ENCODE peak calls at places on chromosomes 1 and 21, in six cellular contexts. A is sigmoid colon, W is SK-N-SH, X is GM23338, Y is astrocyte of the spinal cord, E is heart left ventricle. D is an unnamed sample.

GRCh38 chr1:224594360-224594759 is 21.8 kb upstream of the CNIH3 start:
- DNase-seq in E (no peak), X (no peak), A (no peak), W (no peak), Y (no peak), D (no peak)

GRCh38 chr1:155006601-155007101 is 4.0 kb downstream of the ZBTB7B start:
- DNase-seq in W (no peak), A (no peak), E (no peak), X (peak; percentile 65), Y (no peak), D (no peak)

GRCh38 chr1:233491953-233492627 is 121.8 kb upstream of the KCNK1 start:
- DNase-seq in E (no peak), Y (no peak), A (no peak), W (no peak), X (peak; percentile 39), D (no peak)

GRCh38 chr1:247228133-247228532 is 27.7 kb upstream of the VN1R5 start:
- DNase-seq in X (peak; percentile 50), W (no peak), Y (peak; percentile 20), E (no peak), A (no peak), D (no peak)

GRCh38 chr1:9061252-9061948 is 8.0 kb downstream of the SLC2A5 start:
- DNase-seq in W (no peak), E (peak; percentile 19), A (no peak), X (no peak), Y (no peak), D (no peak)

GRCh38 chr1:188669715-188670114 is 1807.9 kb downstream of the BRINP3 start:
- DNase-seq in E (no peak), X (no peak), A (no peak), W (no peak), Y (peak; percentile 72), D (no peak)

GRCh38 chr21:46254208-46254975 is 25.8 kb upstream of the LSS start:
- DNase-seq in Y (no peak), X (no peak), E (no peak), A (no peak), W (no peak), D (no peak)

GRCh38 chr1:39178541-39179431 is 25.7 kb upstream of the MACF1 start:
- DNase-seq in E (no peak), Y (peak; percentile 66), X (no peak), A (no peak), W (no peak), D (no peak)

GRCh38 chr1:93605812-93606512 is 75.7 kb downstream of the BCAR3 start:
- DNase-seq in E (no peak), W (no peak), Y (peak; percentile 95), A (peak; percentile 61), X (no peak), D (no peak)

GRCh38 chr1:165344198-165344597 is 12.3 kb downstream of the LMX1A start:
- DNase-seq in E (no peak), Y (no peak), W (no peak), X (peak; percentile 19), A (no peak), D (no peak)

GRCh38 chr1:196433000-196433399 is 175.2 kb downstream of the KCNT2 start:
- DNase-seq in X (no peak), Y (no peak), W (no peak), E (no peak), A (no peak), D (no peak)

GRCh38 chr1:32715901-32716311 is 13.3 kb upstream of the SYNC start:
- DNase-seq in X (no peak), A (no peak), W (no peak), E (no peak), Y (no peak), D (no peak)

GRCh38 chr21:37769656-37770055 is 146.6 kb downstream of the KCNJ6 start:
- DNase-seq in W (no peak), X (no peak), E (no peak), Y (no peak), A (no peak), D (no peak)

GRCh38 chr1:157580179-157580827 is 17.6 kb downstream of the FCRL4 start:
- DNase-seq in W (peak; percentile 21), E (no peak), Y (peak; percentile 68), X (peak; percentile 90), A (no peak), D (no peak)

GRCh38 chr1:20477355-20478071 is 8.5 kb downstream of the CAMK2N1 start:
- DNase-seq in Y (peak; percentile 60), W (peak; percentile 49), E (no peak), X (no peak), A (peak; percentile 75), D (no peak)

GRCh38 chr1:197807216-197807615 is 31.9 kb upstream of the DENND1B start:
- DNase-seq in Y (no peak), E (no peak), X (no peak), A (no peak), W (no peak), D (no peak)

GRCh38 chr1:161766102-161766981 is at the start of gene ATF6:
- DNase-seq in Y (peak; percentile 95), X (peak; percentile 86), E (peak; percentile 92), A (peak; percentile 97), W (peak; percentile 64), D (peak; percentile 71)

GRCh38 chr1:235945775-235946565 is 79.3 kb upstream of the LYST start:
- DNase-seq in Y (no peak), A (peak; percentile 62), W (no peak), X (no peak), E (no peak), D (no peak)

GRCh38 chr1:168135982-168136708 is 585 bp downstream of the GPR161 start:
- DNase-seq in X (peak; percentile 56), A (peak; percentile 67), Y (no peak), W (peak; percentile 77), E (peak; percentile 29), D (peak; percentile 24)

GRCh38 chr1:91792393-91793032 is 93.4 kb downstream of the TGFBR3 start:
- DNase-seq in W (no peak), X (peak; percentile 58), E (no peak), Y (no peak), A (no peak), D (no peak)

GRCh38 chr1:81799939-81800740 is 594 bp upstream of the ADGRL2 start:
- DNase-seq in E (peak; percentile 64), X (peak; percentile 89), Y (peak; percentile 85), A (peak; percentile 85), W (peak; percentile 87), D (no peak)

GRCh38 chr1:101003012-101003650 is 22.5 kb downstream of the DPH5 start:
- DNase-seq in A (no peak), E (no peak), W (no peak), Y (no peak), X (no peak), D (no peak)

GRCh38 chr1:226325178-226325577 is 16.2 kb upstream of the LIN9 start:
- DNase-seq in X (no peak), A (no peak), W (no peak), E (no peak), Y (no peak), D (no peak)

GRCh38 chr1:151135433-151136385 is 10.7 kb downstream of the SEMA6C start:
- DNase-seq in Y (no peak), A (no peak), E (no peak), X (peak; percentile 40), W (peak; percentile 17), D (no peak)
- TF ChIP-seq CTCF in Y (no peak), A (no peak), E (no peak), X (peak; percentile 68), W (no peak), D (no peak)

GRCh38 chr1:94799201-94799600 is 21.0 kb upstream of the SLC44A3 start:
- DNase-seq in X (no peak), W (no peak), E (no peak), A (no peak), Y (no peak), D (no peak)

GRCh38 chr1:94803106-94803505 is 17.1 kb upstream of the SLC44A3 start:
- DNase-seq in X (no peak), Y (no peak), E (no peak), A (no peak), W (no peak), D (no peak)

GRCh38 chr1:94804442-94804837 is 15.7 kb upstream of the SLC44A3 start:
- DNase-seq in W (no peak), X (no peak), Y (no peak), E (no peak), A (no peak), D (no peak)

GRCh38 chr1:94803517-94804441 is 16.4 kb upstream of the SLC44A3 start:
- DNase-seq in Y (no peak), A (peak; percentile 71), X (no peak), W (peak; percentile 55), E (peak; percentile 47), D (no peak)

DNA sequence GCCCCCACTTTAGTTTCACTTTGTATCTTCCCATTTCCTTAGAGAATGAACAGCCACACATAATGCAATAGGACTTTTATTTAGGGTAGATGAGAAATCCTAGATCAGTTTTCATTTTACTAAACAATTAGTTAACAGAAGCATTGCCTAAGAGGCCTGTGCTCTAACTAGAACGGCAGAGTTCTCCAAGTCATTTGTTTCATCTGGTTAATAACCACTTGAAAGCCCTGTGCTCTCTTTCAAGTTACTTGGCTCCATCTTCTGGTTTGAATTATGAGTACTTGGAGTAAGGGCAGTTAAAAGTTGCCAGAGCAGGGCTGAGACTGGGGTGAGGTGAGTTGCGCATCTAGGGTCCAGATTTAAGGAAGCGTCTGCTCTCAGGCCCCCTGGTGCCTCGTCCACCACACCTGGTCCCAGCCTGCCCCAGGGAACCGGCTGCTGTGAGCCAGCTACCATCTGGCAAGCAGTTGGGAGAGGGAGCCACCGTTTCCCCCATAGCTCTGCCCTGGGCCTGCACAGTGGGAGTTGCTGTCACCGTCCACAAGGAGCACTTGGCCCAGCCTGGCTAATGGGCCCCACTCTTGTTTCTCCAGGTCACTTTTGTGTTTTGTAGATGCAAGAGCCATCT is 18.1 kb upstream of the SLC44A3 start:
- DNase-seq in A (peak; percentile 77), E (no peak), Y (peak; percentile 87), W (peak; percentile 47), X (peak; percentile 67), D (no peak)
- TF ChIP-seq CTCF in A (no peak), E (peak; percentile 51), Y (peak; percentile 56), W (peak; percentile 71), X (peak; percentile 74), D (no peak)

DNA sequence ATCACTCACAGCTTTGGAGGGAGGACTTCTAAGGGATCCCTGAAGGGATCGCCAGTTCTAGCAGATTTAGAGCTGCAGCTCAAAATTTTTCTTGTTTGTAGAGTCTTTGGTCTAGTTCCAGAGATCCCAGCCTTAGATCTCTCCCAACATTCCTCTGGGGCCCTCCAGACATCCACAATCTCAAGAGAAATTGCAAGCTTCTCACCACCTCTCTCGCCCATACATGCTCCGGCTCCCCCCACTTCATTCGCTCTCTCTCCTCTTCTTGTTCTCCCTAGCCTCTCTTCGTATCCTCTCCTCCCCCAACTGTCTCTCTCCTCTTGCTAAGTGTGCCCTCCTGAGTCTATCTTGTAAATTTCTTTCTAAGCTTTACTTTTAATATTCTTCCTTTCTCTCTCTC is 15.1 kb upstream of the TUT4 start:
- DNase-seq in W (no peak), Y (no peak), X (peak; percentile 24), E (no peak), A (no peak), D (no peak)
- TF ChIP-seq CTCF in W (no peak), Y (no peak), X (peak; percentile 22), E (no peak), A (no peak), D (no peak)

DNA sequence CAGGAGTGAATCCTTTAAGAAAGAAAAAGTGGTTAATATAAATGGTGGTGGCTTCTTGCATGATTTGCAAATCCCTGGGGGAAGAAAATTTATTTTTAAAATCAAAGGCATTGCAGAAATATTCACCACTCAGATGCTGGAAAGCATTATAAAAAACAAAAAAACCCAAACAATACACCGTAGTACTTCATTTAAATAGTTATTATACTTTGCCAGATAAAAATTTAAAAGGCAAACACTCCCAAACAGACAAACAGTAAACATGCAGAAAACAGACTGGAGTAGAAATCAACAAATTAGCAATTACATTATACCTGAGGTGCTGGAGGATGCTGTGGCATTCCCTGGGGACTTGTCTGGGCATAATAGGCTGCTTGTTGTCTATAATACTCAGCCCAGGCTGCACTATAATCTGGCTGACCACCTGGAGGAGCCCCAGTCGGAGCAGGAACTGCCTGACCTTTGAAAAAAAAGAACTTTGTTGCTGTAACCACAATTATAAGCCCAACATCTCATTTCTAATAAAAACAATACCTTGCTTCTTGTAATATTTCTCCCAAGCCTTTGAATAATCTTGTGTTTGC is 29.9 kb downstream of the FUBP1 start:
- DNase-seq in Y (peak; percentile 44), X (peak; percentile 40), W (peak; percentile 7), A (no peak), E (peak; percentile 24), D (no peak)
- TF ChIP-seq CTCF in Y (peak; percentile 46), X (peak; percentile 25), W (peak; percentile 41), A (no peak), E (no peak), D (no peak)

D was measured in activated B cell treated with CpG ODN at 0.5 μM for 24 hours.